ENCODE peak calls at places on chromosomes 13 and 19, in four cellular contexts. X, N, W and A are unnamed samples.

GRCh38 chr19:41263042-41263849 is 926 bp upstream of the HNRNPUL1 start:
- DNase-seq in W (peak; percentile 79), X (no peak), N (peak; percentile 76), A (no peak)

GRCh38 chr19:55206664-55207500 is 2.4 kb downstream of the PTPRH start:
- DNase-seq in X (peak; percentile 67), N (peak; percentile 77), W (peak; percentile 89), A (peak; percentile 74)

GRCh38 chr13:84443463-84443862 is 561.2 kb upstream of the SLITRK1 start:
- DNase-seq in N (no peak), W (no peak), X (no peak), A (no peak)

GRCh38 chr19:30212574-30212973 is 159.6 kb upstream of the ZNF536 start:
- DNase-seq in X (no peak), N (no peak), W (no peak), A (no peak)

GRCh38 chr13:39244561-39245230 is 206.4 kb downstream of the NHLRC3 start:
- DNase-seq in X (no peak), W (no peak), N (no peak), A (no peak)

GRCh38 chr19:33804021-33804799 is 7.5 kb downstream of the KCTD15 start:
- DNase-seq in W (peak; percentile 97), X (no peak), N (no peak), A (no peak)

GRCh38 chr19:17420267-17420924 is 549 bp downstream of the MVB12A start:
- DNase-seq in N (peak; percentile 77), W (peak; percentile 39), X (no peak), A (no peak)

GRCh38 chr19:10514211-10515145 is 2.8 kb downstream of the S1PR5 start:
- DNase-seq in W (no peak), N (peak; percentile 88), X (no peak), A (peak; percentile 48)

GRCh38 chr13:35512271-35512920 is 35.9 kb upstream of the MAB21L1 start:
- DNase-seq in W (no peak), N (no peak), X (no peak), A (no peak)

GRCh38 chr13:98853791-98854191 is 101.3 kb upstream of the SLC15A1 start:
- DNase-seq in W (peak; percentile 19), X (no peak), N (no peak), A (no peak)

GRCh38 chr13:31499274-31499673 is 240.1 kb upstream of the RXFP2 start:
- DNase-seq in W (no peak), X (no peak), N (no peak), A (no peak)

GRCh38 chr19:19026299-19026971 is 6.9 kb downstream of the SUGP2 start:
- DNase-seq in N (peak; percentile 7), X (no peak), W (peak; percentile 19), A (no peak)

GRCh38 chr13:32823597-32823996 is 192.6 kb upstream of the KL start:
- DNase-seq in X (no peak), W (no peak), N (no peak), A (no peak)

GRCh38 chr19:10520652-10521318 is 3.5 kb upstream of the S1PR5 start:
- DNase-seq in N (no peak), W (no peak), X (no peak), A (no peak)

GRCh38 chr19:37997911-37998344 is 90.9 kb downstream of the SIPA1L3 start:
- DNase-seq in X (peak; percentile 91), W (no peak), N (no peak), A (peak; percentile 29)

GRCh38 chr19:10352764-10353671 is 13.6 kb upstream of the ICAM3 start:
- DNase-seq in X (no peak), W (no peak), N (peak; percentile 95), A (no peak)

GRCh38 chr19:41309225-41310030 is 544 bp upstream of the CCDC97 start:
- DNase-seq in N (no peak), W (no peak), X (no peak), A (no peak)

GRCh38 chr13:31950121-31950810 is 81.3 kb upstream of the FRY start:
- DNase-seq in X (no peak), W (no peak), N (no peak), A (no peak)

GRCh38 chr19:4705413-4706131 is 18.1 kb downstream of the DPP9 start:
- DNase-seq in X (no peak), N (no peak), W (peak; percentile 50), A (no peak)

GRCh38 chr13:99151516-99151915 is 49.1 kb upstream of the UBAC2 start:
- DNase-seq in W (no peak), N (no peak), X (peak; percentile 23), A (no peak)

GRCh38 chr19:35346193-35347052 is 1.3 kb upstream of the FFAR1 start:
- DNase-seq in N (no peak), W (peak; percentile 55), X (no peak), A (no peak)

GRCh38 chr13:50123862-50124535 is 108.8 kb downstream of the KCNRG start:
- DNase-seq in W (peak; percentile 76), N (peak; percentile 81), X (peak; percentile 84), A (peak; percentile 81)

GRCh38 chr13:73038064-73038463 is 20.7 kb upstream of the KLF5 start:
- DNase-seq in W (no peak), X (no peak), N (no peak), A (no peak)

GRCh38 chr13:113667771-113668490 is 912 bp downstream of the GRK1 start:
- DNase-seq in X (no peak), W (no peak), N (no peak), A (no peak)

GRCh38 chr13:21948781-21949474 is 278.1 kb downstream of the FGF9 start:
- DNase-seq in X (no peak), W (no peak), N (no peak), A (no peak)

GRCh38 chr13:37457594-37457993 is 141.0 kb downstream of the POSTN start:
- DNase-seq in N (no peak), X (no peak), W (no peak), A (no peak)

GRCh38 chr19:29086646-29087045 is 126.3 kb downstream of the UQCRFS1 start:
- DNase-seq in N (no peak), W (no peak), X (no peak), A (no peak)

GRCh38 chr19:29089315-29089855 is 123.6 kb downstream of the UQCRFS1 start:
- DNase-seq in N (no peak), X (no peak), W (no peak), A (no peak)

GRCh38 chr19:29091127-29091526 is 121.8 kb downstream of the UQCRFS1 start:
- DNase-seq in X (no peak), W (no peak), N (no peak), A (no peak)

GRCh38 chr19:29086182-29086581 is 126.8 kb downstream of the UQCRFS1 start:
- DNase-seq in W (no peak), N (no peak), X (no peak), A (no peak)

DNA sequence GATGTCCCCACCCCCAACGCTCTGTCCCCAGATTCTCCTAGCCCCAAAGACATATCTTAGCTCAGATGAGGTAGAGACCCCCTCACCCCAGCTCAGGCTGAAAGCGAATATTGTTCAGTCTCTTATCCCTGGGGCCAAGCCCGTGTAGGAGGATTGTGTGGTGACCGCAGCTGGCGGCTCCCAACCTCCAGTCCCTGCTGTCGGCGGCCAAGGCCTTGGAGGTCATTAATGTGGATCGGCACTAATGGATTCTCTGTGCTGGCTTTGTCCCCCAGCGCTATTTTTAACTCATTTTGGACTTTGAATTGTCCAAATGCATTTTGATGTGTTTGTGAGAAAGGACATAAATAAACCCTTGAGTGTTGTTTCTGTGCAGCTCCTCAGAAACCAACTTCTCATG is 124.2 kb downstream of the UQCRFS1 start:
- DNase-seq in N (no peak), W (no peak), X (no peak), A (no peak)
- H3K4me3 ChIP-seq in N (no peak overlapping the region), W (no peak overlapping the region), X (no peak overlapping the region), A (no peak overlapping the region)

GRCh38 chr13:75359266-75359665 is 122.7 kb downstream of the TBC1D4 start:
- DNase-seq in W (no peak), X (peak; percentile 74), N (peak; percentile 14), A (no peak)

GRCh38 chr13:75360170-75360569 is 121.8 kb downstream of the TBC1D4 start:
- DNase-seq in X (no peak), W (no peak), N (no peak), A (no peak)

GRCh38 chr13:75355609-75356008 is 126.4 kb downstream of the TBC1D4 start:
- DNase-seq in W (no peak), N (no peak), X (no peak), A (no peak)

GRCh38 chr13:75356426-75356825 is 125.5 kb downstream of the TBC1D4 start:
- DNase-seq in X (no peak), N (no peak), W (no peak), A (no peak)

GRCh38 chr13:75357576-75358295 is 124.2 kb downstream of the TBC1D4 start:
- DNase-seq in W (peak; percentile 16), X (peak; percentile 72), N (peak; percentile 77), A (peak; percentile 89)
- TF ChIP-seq CTCF in W (no peak), X (peak; percentile 24), N (peak; percentile 70), A (peak; percentile 84)

GRCh38 chr13:48976677-48977625 is 1.2 kb downstream of the FNDC3A start:
- DNase-seq in W (peak; percentile 83), X (no peak), N (no peak), A (no peak)

GRCh38 chr13:48979892-48980291 is 4.2 kb downstream of the FNDC3A start:
- DNase-seq in X (no peak), W (no peak), N (no peak), A (no peak)

GRCh38 chr13:48978942-48979601 is 3.4 kb downstream of the FNDC3A start:
- DNase-seq in W (no peak), X (no peak), N (no peak), A (no peak)

GRCh38 chr13:48975926-48976676 is 389 bp downstream of the FNDC3A start:
- DNase-seq in N (peak; percentile 90), W (peak; percentile 85), X (peak; percentile 52), A (peak; percentile 90)

DNA sequence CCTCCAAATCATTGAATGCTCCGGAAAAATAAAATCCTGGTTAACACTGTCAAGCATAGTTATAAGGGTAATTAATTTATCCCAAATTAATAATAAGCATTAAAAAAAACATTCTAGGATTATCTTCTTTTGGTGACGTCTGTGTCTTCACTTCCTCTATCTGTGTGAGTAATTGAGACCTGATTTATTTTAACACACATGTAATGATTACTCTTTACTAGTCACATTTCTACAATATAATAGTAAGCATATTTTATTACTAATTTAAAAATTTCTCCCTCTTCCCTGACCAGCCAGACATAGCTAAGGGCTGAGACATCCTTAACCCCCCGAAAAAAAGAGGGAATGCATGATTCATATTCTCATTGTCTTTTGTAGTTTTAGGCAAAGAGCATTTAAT is 2.3 kb downstream of the FNDC3A start:
- DNase-seq in W (no peak), N (no peak), X (no peak), A (no peak)
- H3K4me3 ChIP-seq in W (no peak overlapping the region), N (no peak overlapping the region), X (no peak overlapping the region), A (peak overlapping the region; percentile 73)

DNA sequence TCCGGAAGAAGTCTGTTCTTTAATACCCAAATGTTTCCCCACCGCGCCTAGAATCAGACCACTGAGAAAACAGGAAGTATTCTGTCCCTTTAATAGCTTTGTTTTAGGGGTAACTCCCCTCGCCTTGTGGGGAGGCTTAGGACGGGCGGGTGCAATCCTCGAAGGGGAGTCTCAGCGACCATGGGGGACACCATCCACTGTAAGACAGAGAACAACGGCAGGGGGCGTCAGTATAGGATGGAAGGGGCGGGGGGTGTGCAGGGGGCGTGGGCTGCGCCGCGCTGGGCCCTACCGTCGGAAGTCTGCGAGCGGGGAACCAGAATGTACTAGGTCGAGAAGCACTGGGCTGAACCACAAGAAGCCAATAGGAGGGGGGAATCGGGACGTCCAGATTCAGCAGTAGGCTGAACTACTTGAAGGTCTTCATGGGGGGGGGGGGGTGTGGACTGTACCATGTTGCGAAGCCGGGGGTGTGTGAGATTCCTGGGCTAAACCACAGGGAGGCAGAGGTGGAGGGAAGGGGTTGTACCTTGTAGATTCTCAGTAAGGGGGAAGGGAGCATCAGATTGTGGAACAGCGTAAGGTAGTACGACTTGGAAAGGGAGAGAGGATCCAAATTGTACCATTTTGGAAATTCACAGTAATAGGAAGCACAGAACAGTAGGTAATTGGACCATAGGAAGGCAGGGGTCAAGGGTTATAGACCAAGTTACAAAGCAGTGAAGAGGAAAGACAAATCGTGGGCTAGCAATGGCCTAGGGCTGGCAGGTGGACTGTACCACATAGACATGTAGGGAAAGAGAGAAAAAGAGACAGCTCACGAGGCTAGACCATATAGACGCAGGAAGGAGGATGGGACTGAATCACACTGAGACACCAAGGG is 1.0 kb upstream of the DBP start:
- DNase-seq in N (peak; percentile 94), X (peak; percentile 98), W (peak; percentile 86), A (peak; percentile 96)
- TF ChIP-seq CTCF in N (peak; percentile 39), X (no peak), W (no peak), A (peak; percentile 47)